ENCODE peak calls at places on chromosomes 11 and 22, in four cellular contexts. F is glutamatergic neuron, T is caudate nucleus, I is BE2C. S is an unnamed sample.

GRCh38 chr22:32745251-32745995 is 56.1 kb upstream of the TIMP3 start:
- DNase-seq in I (no peak), T (no peak), F (no peak), S (no peak)

GRCh38 chr11:113663567-113663966 is 42.5 kb downstream of the TMPRSS5 start:
- DNase-seq in T (no peak), I (no peak), F (no peak), S (no peak)

GRCh38 chr11:5380740-5381342 is 2.8 kb upstream of the OR51M1 start:
- DNase-seq in T (no peak), F (peak), I (peak), S (no peak)

GRCh38 chr11:118790357-118791014 is 478 bp downstream of the DDX6 start:
- DNase-seq in I (peak), T (peak), F (peak), S (peak)

GRCh38 chr22:44261861-44262595 is 50.7 kb downstream of the SHISAL1 start:
- DNase-seq in F (no peak), T (no peak), I (peak), S (no peak)

GRCh38 chr22:29268511-29269229 is 602 bp downstream of the EWSR1 start:
- DNase-seq in I (peak), T (no peak), F (peak), S (no peak)

GRCh38 chr11:45919276-45919675 is 1.6 kb upstream of the PEX16 start:
- DNase-seq in T (no peak), I (no peak), F (no peak), S (no peak)

GRCh38 chr11:130861902-130862552 is 54.3 kb downstream of the SNX19 start:
- DNase-seq in T (peak), I (peak), F (peak), S (peak)

GRCh38 chr22:28021116-28021997 is 102.3 kb upstream of the PITPNB start:
- DNase-seq in T (no peak), I (no peak), F (peak), S (no peak)

GRCh38 chr11:9594267-9595046 is 21.0 kb downstream of the WEE1 start:
- DNase-seq in F (no peak), T (no peak), I (no peak), S (no peak)

GRCh38 chr11:118418770-118419169 is 17.4 kb downstream of the ATP5MG start:
- DNase-seq in F (no peak), T (no peak), I (no peak), S (no peak)

GRCh38 chr11:123157995-123158394 is 37.1 kb downstream of the CLMP start:
- DNase-seq in F (no peak), T (no peak), I (no peak), S (no peak)